ENCODE peak calls at places on chromosomes 11 and 22, in seven cellular contexts. One of them, this sample, is unnamed.

GRCh38 chr11:126601136-126601535 is 245.7 kb downstream of the ST3GAL4 start:
- DNase-seq in GM20000: no peak
- DNase-seq in astrocyte of the cerebellum: no peak
- DNase-seq in progenitor cell of endocrine pancreas: no peak
- DNase-seq in RWPE1: no peak
- DNase-seq in mesothelial cell of epicardium: no peak
- DNase-seq in tibial nerve: no peak
- DNase-seq in this sample: no peak

GRCh38 chr11:128324531-128325141 is 262.7 kb downstream of the ETS1 start:
- DNase-seq in GM20000: no peak
- DNase-seq in mesothelial cell of epicardium: no peak
- DNase-seq in RWPE1: no peak
- DNase-seq in tibial nerve: no peak
- DNase-seq in astrocyte of the cerebellum: no peak
- DNase-seq in progenitor cell of endocrine pancreas: no peak
- DNase-seq in this sample: no peak

GRCh38 chr22:48692734-48693376 is 1134.8 kb downstream of the BRD1 start:
- DNase-seq in progenitor cell of endocrine pancreas: no peak
- DNase-seq in RWPE1: no peak
- DNase-seq in astrocyte of the cerebellum: no peak
- DNase-seq in GM20000: no peak
- DNase-seq in mesothelial cell of epicardium: no peak
- DNase-seq in tibial nerve: peak; percentile 27
- DNase-seq in this sample: no peak

GRCh38 chr11:93236741-93237675 is 39.2 kb upstream of the SLC36A4 start:
- DNase-seq in tibial nerve: no peak
- DNase-seq in RWPE1: peak; percentile 29
- DNase-seq in mesothelial cell of epicardium: no peak
- DNase-seq in progenitor cell of endocrine pancreas: no peak
- DNase-seq in astrocyte of the cerebellum: peak; percentile 28
- DNase-seq in GM20000: no peak
- DNase-seq in this sample: no peak

GRCh38 chr11:115103921-115104320 is 400.3 kb downstream of the CADM1 start:
- DNase-seq in GM20000: no peak
- DNase-seq in mesothelial cell of epicardium: no peak
- DNase-seq in astrocyte of the cerebellum: no peak
- DNase-seq in RWPE1: no peak
- DNase-seq in tibial nerve: no peak
- DNase-seq in progenitor cell of endocrine pancreas: no peak
- DNase-seq in this sample: no peak

GRCh38 chr11:59767212-59767611 is 12.0 kb downstream of the STX3 start:
- DNase-seq in astrocyte of the cerebellum: no peak
- DNase-seq in GM20000: no peak
- DNase-seq in RWPE1: no peak
- DNase-seq in tibial nerve: no peak
- DNase-seq in mesothelial cell of epicardium: no peak
- DNase-seq in progenitor cell of endocrine pancreas: no peak
- DNase-seq in this sample: no peak

GRCh38 chr11:64755681-64756361 is 4.0 kb downstream of the PYGM start:
- DNase-seq in astrocyte of the cerebellum: no peak
- DNase-seq in RWPE1: no peak
- DNase-seq in progenitor cell of endocrine pancreas: no peak
- DNase-seq in mesothelial cell of epicardium: no peak
- DNase-seq in tibial nerve: no peak
- DNase-seq in GM20000: no peak
- DNase-seq in this sample: no peak

GRCh38 chr11:134837887-134838232 is 425.8 kb upstream of the B3GAT1 start:
- DNase-seq in mesothelial cell of epicardium: no peak
- DNase-seq in astrocyte of the cerebellum: no peak
- DNase-seq in GM20000: no peak
- DNase-seq in progenitor cell of endocrine pancreas: no peak
- DNase-seq in tibial nerve: no peak
- DNase-seq in RWPE1: no peak
- DNase-seq in this sample: no peak

GRCh38 chr22:28822930-28823481 is 22.6 kb upstream of the XBP1 start:
- DNase-seq in GM20000: no peak
- DNase-seq in progenitor cell of endocrine pancreas: no peak
- DNase-seq in astrocyte of the cerebellum: no peak
- DNase-seq in tibial nerve: no peak
- DNase-seq in RWPE1: no peak
- DNase-seq in mesothelial cell of epicardium: no peak
- DNase-seq in this sample: no peak

GRCh38 chr22:18121436-18122253 is 11.0 kb downstream of the TUBA8 start:
- DNase-seq in mesothelial cell of epicardium: no peak
- DNase-seq in RWPE1: no peak
- DNase-seq in progenitor cell of endocrine pancreas: no peak
- DNase-seq in GM20000: no peak
- DNase-seq in tibial nerve: no peak
- DNase-seq in astrocyte of the cerebellum: no peak
- DNase-seq in this sample: no peak

GRCh38 chr11:75810637-75811383 is 4.2 kb upstream of the UVRAG start:
- DNase-seq in mesothelial cell of epicardium: no peak
- DNase-seq in RWPE1: no peak
- DNase-seq in astrocyte of the cerebellum: no peak
- DNase-seq in tibial nerve: no peak
- DNase-seq in progenitor cell of endocrine pancreas: no peak
- DNase-seq in GM20000: peak; percentile 52
- DNase-seq in this sample: no peak

GRCh38 chr22:29621761-29622526 is 18.5 kb downstream of the NF2 start:
- DNase-seq in mesothelial cell of epicardium: no peak
- DNase-seq in RWPE1: peak; percentile 83
- DNase-seq in progenitor cell of endocrine pancreas: no peak
- DNase-seq in GM20000: no peak
- DNase-seq in tibial nerve: no peak
- DNase-seq in astrocyte of the cerebellum: peak; percentile 93
- DNase-seq in this sample: no peak

GRCh38 chr22:38724926-38725571 is 19.3 kb downstream of the GTPBP1 start:
- DNase-seq in progenitor cell of endocrine pancreas: no peak
- DNase-seq in tibial nerve: no peak
- DNase-seq in mesothelial cell of epicardium: no peak
- DNase-seq in GM20000: no peak
- DNase-seq in astrocyte of the cerebellum: no peak
- DNase-seq in RWPE1: no peak
- DNase-seq in this sample: no peak

DNA sequence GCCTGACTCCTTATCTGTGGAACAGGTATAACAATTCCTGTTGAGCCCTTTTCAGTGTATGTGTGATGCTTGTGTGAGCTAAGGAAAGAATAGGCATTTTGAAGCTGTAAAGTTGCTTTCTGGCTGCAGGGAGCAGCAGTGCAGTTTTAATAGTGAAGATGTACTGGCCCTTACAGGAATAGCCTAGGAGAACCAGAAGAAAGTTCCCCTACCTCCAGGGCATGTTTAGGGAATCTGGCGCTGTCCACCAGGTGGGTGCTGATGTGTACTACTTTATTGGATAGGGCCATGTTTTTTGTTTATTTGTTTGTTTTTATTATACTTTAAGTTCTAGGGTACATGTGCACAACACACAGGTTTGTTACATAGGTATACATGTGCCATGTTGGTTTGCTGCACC is 11.5 kb downstream of the BMAL1 start:
- DNase-seq in astrocyte of the cerebellum: peak; percentile 13
- DNase-seq in GM20000: no peak
- DNase-seq in tibial nerve: no peak
- DNase-seq in progenitor cell of endocrine pancreas: no peak
- DNase-seq in RWPE1: no peak
- DNase-seq in mesothelial cell of epicardium: no peak
- DNase-seq in this sample: no peak
- TF ChIP-seq CTCF in astrocyte of the cerebellum: peak; percentile 14
- TF ChIP-seq CTCF in GM20000: no peak
- TF ChIP-seq CTCF in tibial nerve: no peak
- TF ChIP-seq CTCF in progenitor cell of endocrine pancreas: no peak
- TF ChIP-seq CTCF in RWPE1: no peak
- TF ChIP-seq CTCF in mesothelial cell of epicardium: no peak
- TF ChIP-seq CTCF in this sample: no peak

GRCh38 chr11:113986351-113987140 is 11.6 kb downstream of the HTR3A start:
- DNase-seq in astrocyte of the cerebellum: no peak
- DNase-seq in RWPE1: no peak
- DNase-seq in mesothelial cell of epicardium: no peak
- DNase-seq in tibial nerve: no peak
- DNase-seq in GM20000: no peak
- DNase-seq in progenitor cell of endocrine pancreas: no peak
- DNase-seq in this sample: no peak
- TF ChIP-seq CTCF in astrocyte of the cerebellum: no peak
- TF ChIP-seq CTCF in RWPE1: no peak
- TF ChIP-seq CTCF in mesothelial cell of epicardium: no peak
- TF ChIP-seq CTCF in tibial nerve: no peak
- TF ChIP-seq CTCF in GM20000: no peak
- TF ChIP-seq CTCF in progenitor cell of endocrine pancreas: no peak
- TF ChIP-seq CTCF in this sample: no peak

GRCh38 chr11:120431633-120432032 is 79.9 kb upstream of the GRIK4 start:
- DNase-seq in GM20000: no peak
- DNase-seq in RWPE1: peak; percentile 34
- DNase-seq in astrocyte of the cerebellum: peak; percentile 26
- DNase-seq in progenitor cell of endocrine pancreas: no peak
- DNase-seq in mesothelial cell of epicardium: no peak
- DNase-seq in tibial nerve: no peak
- DNase-seq in this sample: no peak
- TF ChIP-seq CTCF in GM20000: no peak
- TF ChIP-seq CTCF in RWPE1: peak; percentile 53
- TF ChIP-seq CTCF in astrocyte of the cerebellum: peak; percentile 35
- TF ChIP-seq CTCF in progenitor cell of endocrine pancreas: no peak
- TF ChIP-seq CTCF in mesothelial cell of epicardium: no peak
- TF ChIP-seq CTCF in tibial nerve: no peak
- TF ChIP-seq CTCF in this sample: no peak

GRCh38 chr22:35894464-35894878 is 134.2 kb downstream of the RBFOX2 start:
- DNase-seq in mesothelial cell of epicardium: no peak
- DNase-seq in astrocyte of the cerebellum: no peak
- DNase-seq in GM20000: no peak
- DNase-seq in progenitor cell of endocrine pancreas: no peak
- DNase-seq in tibial nerve: no peak
- DNase-seq in RWPE1: no peak
- DNase-seq in this sample: no peak
- TF ChIP-seq CTCF in mesothelial cell of epicardium: no peak
- TF ChIP-seq CTCF in astrocyte of the cerebellum: no peak
- TF ChIP-seq CTCF in GM20000: no peak
- TF ChIP-seq CTCF in progenitor cell of endocrine pancreas: no peak
- TF ChIP-seq CTCF in tibial nerve: no peak
- TF ChIP-seq CTCF in RWPE1: no peak
- TF ChIP-seq CTCF in this sample: no peak

GRCh38 chr22:37193629-37194191 is 5.7 kb upstream of the C1QTNF6 start:
- DNase-seq in RWPE1: no peak
- DNase-seq in progenitor cell of endocrine pancreas: no peak
- DNase-seq in mesothelial cell of epicardium: no peak
- DNase-seq in GM20000: peak; percentile 61
- DNase-seq in tibial nerve: no peak
- DNase-seq in astrocyte of the cerebellum: no peak
- DNase-seq in this sample: no peak
- TF ChIP-seq CTCF in RWPE1: no peak
- TF ChIP-seq CTCF in progenitor cell of endocrine pancreas: no peak
- TF ChIP-seq CTCF in mesothelial cell of epicardium: no peak
- TF ChIP-seq CTCF in GM20000: no peak
- TF ChIP-seq CTCF in tibial nerve: no peak
- TF ChIP-seq CTCF in astrocyte of the cerebellum: no peak
- TF ChIP-seq CTCF in this sample: no peak

GRCh38 chr11:31045335-31045734 is 324.2 kb downstream of the DCDC1 start:
- DNase-seq in RWPE1: no peak
- DNase-seq in tibial nerve: no peak
- DNase-seq in astrocyte of the cerebellum: peak; percentile 11
- DNase-seq in progenitor cell of endocrine pancreas: no peak
- DNase-seq in mesothelial cell of epicardium: no peak
- DNase-seq in GM20000: no peak
- DNase-seq in this sample: no peak
- TF ChIP-seq CTCF in RWPE1: no peak
- TF ChIP-seq CTCF in tibial nerve: no peak
- TF ChIP-seq CTCF in astrocyte of the cerebellum: peak; percentile 21
- TF ChIP-seq CTCF in progenitor cell of endocrine pancreas: peak; percentile 61
- TF ChIP-seq CTCF in mesothelial cell of epicardium: peak; percentile 31
- TF ChIP-seq CTCF in GM20000: no peak
- TF ChIP-seq CTCF in this sample: no peak

GRCh38 chr11:12164061-12165014 is 53.9 kb downstream of the MICAL2 start:
- DNase-seq in mesothelial cell of epicardium: no peak
- DNase-seq in GM20000: no peak
- DNase-seq in tibial nerve: no peak
- DNase-seq in RWPE1: no peak
- DNase-seq in progenitor cell of endocrine pancreas: no peak
- DNase-seq in astrocyte of the cerebellum: peak; percentile 76
- DNase-seq in this sample: no peak

GRCh38 chr11:12161137-12161536 is 50.7 kb downstream of the MICAL2 start:
- DNase-seq in tibial nerve: no peak
- DNase-seq in mesothelial cell of epicardium: no peak
- DNase-seq in progenitor cell of endocrine pancreas: no peak
- DNase-seq in astrocyte of the cerebellum: no peak
- DNase-seq in RWPE1: no peak
- DNase-seq in GM20000: no peak
- DNase-seq in this sample: no peak

GRCh38 chr11:12163181-12163841 is 52.9 kb downstream of the MICAL2 start:
- DNase-seq in astrocyte of the cerebellum: peak; percentile 84
- DNase-seq in GM20000: no peak
- DNase-seq in RWPE1: no peak
- DNase-seq in tibial nerve: no peak
- DNase-seq in mesothelial cell of epicardium: no peak
- DNase-seq in progenitor cell of endocrine pancreas: no peak
- DNase-seq in this sample: no peak

GRCh38 chr11:12161603-12162350 is 51.4 kb downstream of the MICAL2 start:
- DNase-seq in GM20000: no peak
- DNase-seq in tibial nerve: no peak
- DNase-seq in astrocyte of the cerebellum: no peak
- DNase-seq in RWPE1: no peak
- DNase-seq in progenitor cell of endocrine pancreas: no peak
- DNase-seq in mesothelial cell of epicardium: no peak
- DNase-seq in this sample: no peak

GRCh38 chr11:12162652-12163051 is 52.3 kb downstream of the MICAL2 start:
- DNase-seq in GM20000: no peak
- DNase-seq in astrocyte of the cerebellum: no peak
- DNase-seq in RWPE1: no peak
- DNase-seq in tibial nerve: no peak
- DNase-seq in progenitor cell of endocrine pancreas: no peak
- DNase-seq in mesothelial cell of epicardium: no peak
- DNase-seq in this sample: no peak
- TF ChIP-seq CTCF in GM20000: peak; percentile 5
- TF ChIP-seq CTCF in astrocyte of the cerebellum: no peak
- TF ChIP-seq CTCF in RWPE1: no peak
- TF ChIP-seq CTCF in tibial nerve: no peak
- TF ChIP-seq CTCF in progenitor cell of endocrine pancreas: no peak
- TF ChIP-seq CTCF in mesothelial cell of epicardium: no peak
- TF ChIP-seq CTCF in this sample: no peak

This sample was measured in activated B cell treated with CpG ODN at 0.5 μM for 24 hours.